ENCODE peak calls at places on chromosomes 4 and X, in ten cellular contexts. M is K562; S is activated CD4-positive, alpha-beta memory T cell treated with anti-CD3 and anti-CD28 coated beads, Interleukin-2, amount 10 ng/mL, durations not matched to agents 7 days and 5 days; G is stimulated activated CD8-positive, alpha-beta memory T cell treated with anti-CD3 and anti-CD28 coated beads, Interleukin-15, amount 100 ng/mL, for 24 hours; D is astrocyte of the spinal cord; F is Right ventricle myocardium superior; B is sigmoid colon; U is NCI-H2081; W is NCI-H1417; N is SW480. K is an unnamed sample.

GRCh38 chrX:40182095-40182494 is 84.3 kb upstream of the BCOR start:
- DNase-seq in M (no peak), S (no peak), G (no peak), D (no peak), F (no peak), B (no peak), U (no peak), W (no peak), N (no peak), K (peak)

GRCh38 chrX:152958047-152958446 is 35.9 kb downstream of the PNMA5 start:
- DNase-seq in M (no peak), S (no peak), G (no peak), D (no peak), F (no peak), B (no peak), U (no peak), W (no peak), N (no peak), K (no peak)

GRCh38 chr4:108814327-108814726 is 51.5 kb upstream of the ETNPPL start:
- DNase-seq in M (no peak), S (no peak), G (no peak), D (no peak), F (no peak), B (no peak), U (no peak), W (no peak), N (no peak), K (no peak)

GRCh38 chrX:41238543-41238942 is 95.4 kb upstream of the DDX3X start:
- DNase-seq in M (no peak), S (no peak), G (no peak), D (peak), F (no peak), B (no peak), U (no peak), W (no peak), N (peak), K (no peak)

GRCh38 chr4:113350576-113350975 is 301.1 kb downstream of the ANK2 start:
- DNase-seq in M (no peak), S (no peak), G (no peak), D (peak), F (no peak), B (no peak), U (no peak), W (no peak), N (no peak), K (no peak)

GRCh38 chr4:104015680-104016079 is 295.9 kb upstream of the TACR3 start:
- DNase-seq in M (no peak), S (no peak), G (no peak), D (peak), F (no peak), B (no peak), U (no peak), W (no peak), N (peak), K (no peak)

GRCh38 chrX:120672389-120672788 is 42.5 kb upstream of the C1GALT1C1 start:
- DNase-seq in M (no peak), S (no peak), G (no peak), D (peak), F (peak), B (peak), U (no peak), W (no peak), N (no peak), K (no peak)

GRCh38 chr4:8410641-8411271 is 29.8 kb downstream of the ACOX3 start:
- DNase-seq in M (peak), S (no peak), G (no peak), D (peak), F (peak), B (no peak), U (peak), W (peak), N (peak), K (no peak)

GRCh38 chrX:22323541-22323940 is 50.8 kb downstream of the CBLL2 start:
- DNase-seq in M (no peak), S (no peak), G (no peak), D (peak), F (no peak), B (no peak), U (no peak), W (no peak), N (no peak), K (no peak)

GRCh38 chr4:143224255-143224654 is 39.5 kb downstream of the USP38 start:
- DNase-seq in M (no peak), S (no peak), G (no peak), D (no peak), F (no peak), B (no peak), U (no peak), W (no peak), N (no peak), K (no peak)

GRCh38 chr4:183362036-183362435 is 39.8 kb upstream of the CLDN24 start:
- DNase-seq in M (no peak), S (no peak), G (no peak), D (no peak), F (no peak), B (no peak), U (no peak), W (no peak), N (no peak), K (no peak)

GRCh38 chr4:139852612-139853269 is 187.1 kb downstream of the MGST2 start:
- DNase-seq in M (no peak), S (no peak), G (no peak), D (no peak), F (no peak), B (no peak), U (no peak), W (no peak), N (no peak), K (no peak)

GRCh38 chr4:87092389-87093141 is 127.9 kb downstream of the KLHL8 start:
- DNase-seq in M (peak), S (no peak), G (no peak), D (peak), F (peak), B (peak), U (peak), W (peak), N (peak), K (no peak)

GRCh38 chr4:94641702-94642560 is 115.8 kb upstream of the BMPR1B start:
- DNase-seq in M (no peak), S (no peak), G (no peak), D (peak), F (no peak), B (no peak), U (no peak), W (no peak), N (peak), K (no peak)

GRCh38 chr4:141350122-141350904 is 129.6 kb downstream of the ZNF330 start:
- DNase-seq in M (no peak), S (no peak), G (no peak), D (peak), F (no peak), B (peak), U (peak), W (no peak), N (peak), K (no peak)

GRCh38 chrX:132413459-132413858 is 75.4 kb downstream of the MBNL3 start:
- DNase-seq in M (peak), S (no peak), G (no peak), D (no peak), F (no peak), B (no peak), U (no peak), W (no peak), N (no peak), K (no peak)

GRCh38 chr4:5784960-5785611 is 74.1 kb downstream of the EVC start:
- DNase-seq in M (no peak), S (peak), G (no peak), D (no peak), F (peak), B (peak), U (no peak), W (no peak), N (no peak), K (peak)

GRCh38 chr4:101265816-101266172 is 81.5 kb downstream of the PPP3CA start:
- DNase-seq in M (no peak), S (no peak), G (no peak), D (no peak), F (no peak), B (no peak), U (no peak), W (no peak), N (peak), K (no peak)

GRCh38 chrX:24508375-24508774 is 43.3 kb downstream of the PDK3 start:
- DNase-seq in M (no peak), S (no peak), G (no peak), D (no peak), F (no peak), B (no peak), U (no peak), W (no peak), N (no peak), K (no peak)

GRCh38 chrX:2794336-2794735 is 34.4 kb upstream of the GYG2 start:
- DNase-seq in M (no peak), S (no peak), G (no peak), D (no peak), F (no peak), B (no peak), U (no peak), W (no peak), N (no peak), K (no peak)

GRCh38 chr4:150782311-150782710 is 200.4 kb downstream of the MAB21L2 start:
- DNase-seq in M (no peak), S (no peak), G (no peak), D (peak), F (no peak), B (no peak), U (peak), W (no peak), N (no peak), K (no peak)

GRCh38 chr4:138898282-138898681 is 117.3 kb upstream of the NOCT start:
- DNase-seq in M (no peak), S (no peak), G (no peak), D (peak), F (no peak), B (no peak), U (peak), W (peak), N (no peak), K (no peak)

GRCh38 chrX:137151403-137151802 is 117.6 kb upstream of the GPR101 start:
- DNase-seq in M (no peak), S (no peak), G (no peak), D (no peak), F (no peak), B (no peak), U (no peak), W (no peak), N (peak), K (no peak)

GRCh38 chr4:155413451-155413850 is 36.7 kb upstream of the MAP9 start:
- DNase-seq in M (no peak), S (no peak), G (no peak), D (no peak), F (no peak), B (no peak), U (no peak), W (no peak), N (no peak), K (no peak)

GRCh38 chrX:22674947-22675346 is 324.8 kb upstream of the DDX53 start:
- DNase-seq in M (no peak), S (no peak), G (no peak), D (no peak), F (no peak), B (no peak), U (peak), W (no peak), N (no peak), K (no peak)

GRCh38 chr4:182881928-182882327 is 35.3 kb downstream of the DCTD start:
- DNase-seq in M (no peak), S (no peak), G (no peak), D (peak), F (peak), B (peak), U (peak), W (no peak), N (no peak), K (no peak)

GRCh38 chr4:4843651-4844291 is 15.7 kb upstream of the MSX1 start:
- DNase-seq in M (no peak), S (no peak), G (no peak), D (no peak), F (no peak), B (peak), U (no peak), W (no peak), N (no peak), K (no peak)

GRCh38 chr4:65007841-65008439 is 598.7 kb upstream of the TECRL start:
- DNase-seq in M (peak), S (no peak), G (no peak), D (peak), F (no peak), B (no peak), U (peak), W (peak), N (peak), K (no peak)

GRCh38 chrX:11509786-11510185 is 155.9 kb downstream of the ARHGAP6 start:
- DNase-seq in M (no peak), S (no peak), G (no peak), D (peak), F (no peak), B (no peak), U (no peak), W (no peak), N (no peak), K (no peak)

K was measured in chondrocyte.